ENCODE peak calls at places on chromosomes 11 and 22, in nine cellular contexts. W is colonic mucosa, T is stomach, J is transverse colon, C is HFF-Myc, D is psoas muscle, X is heart right ventricle, Z is K562, K is GM13977. E is an unnamed sample.

GRCh38 chr22:30832407-30832987 is 136.1 kb downstream of the MORC2 start:
- DNase-seq in J (no peak), C (no peak), Z (no peak), X (no peak), K (peak; percentile 1), W (no peak), D (no peak), T (no peak), E (no peak)

GRCh38 chr11:77147668-77148321 is 19.7 kb downstream of the MYO7A start:
- DNase-seq in Z (no peak), D (no peak), J (peak; percentile 46), T (peak; percentile 44), W (peak; percentile 60), K (no peak), C (no peak), X (no peak), E (no peak)

GRCh38 chr22:45844009-45844408 is 133.0 kb downstream of the WNT7B start:
- DNase-seq in K (no peak), X (no peak), T (no peak), Z (no peak), W (no peak), C (no peak), D (no peak), J (no peak), E (no peak)

GRCh38 chr11:91596111-91596510 is 628.5 kb upstream of the FAT3 start:
- DNase-seq in W (no peak), X (no peak), T (no peak), K (no peak), J (no peak), Z (no peak), C (no peak), D (no peak), E (no peak)

GRCh38 chr22:29670615-29671014 is 49.2 kb upstream of the CABP7 start:
- DNase-seq in T (no peak), D (no peak), X (no peak), J (no peak), W (no peak), C (no peak), Z (no peak), K (no peak), E (no peak)

GRCh38 chr22:43521716-43522115 is 109.9 kb downstream of the MPPED1 start:
- DNase-seq in J (no peak), W (no peak), X (no peak), Z (no peak), K (no peak), C (no peak), D (no peak), T (no peak), E (no peak)

GRCh38 chr11:6606471-6607189 is 3.1 kb downstream of the ILK start:
- DNase-seq in C (peak; percentile 96), Z (peak; percentile 94), K (peak; percentile 84), W (peak; percentile 92), T (peak; percentile 84), D (peak; percentile 91), J (peak; percentile 90), X (peak; percentile 90), E (peak; percentile 83)

GRCh38 chr11:132910016-132910760 is 622.1 kb downstream of the OPCML start:
- DNase-seq in K (no peak), C (no peak), W (no peak), Z (no peak), D (no peak), J (no peak), X (no peak), T (no peak), E (no peak)

GRCh38 chr11:115220423-115220822 is 283.8 kb downstream of the CADM1 start:
- DNase-seq in C (no peak), J (no peak), Z (no peak), D (no peak), W (no peak), X (no peak), K (no peak), T (no peak), E (no peak)

GRCh38 chr11:85809191-85809590 is 1.8 kb downstream of the SYTL2 start:
- DNase-seq in X (no peak), C (no peak), W (no peak), Z (peak; percentile 3), T (no peak), J (no peak), K (no peak), D (no peak), E (no peak)

GRCh38 chr11:75174781-75175370 is 24.0 kb downstream of the SLCO2B1 start:
- DNase-seq in C (no peak), J (no peak), X (peak; percentile 46), T (no peak), K (no peak), W (no peak), Z (no peak), D (no peak), E (no peak)

GRCh38 chr22:17444204-17444504 is 74.9 kb downstream of the CECR2 start:
- DNase-seq in W (no peak), X (no peak), J (no peak), T (no peak), C (no peak), K (no peak), Z (no peak), D (no peak), E (no peak)

GRCh38 chr22:24053481-24054226 is 42.5 kb downstream of the CABIN1 start:
- DNase-seq in K (no peak), D (no peak), X (no peak), J (no peak), Z (no peak), W (no peak), C (no peak), T (no peak), E (peak; percentile 41)

GRCh38 chr11:67544591-67545242 is 21.5 kb upstream of the CABP2 start:
- DNase-seq in J (peak; percentile 64), C (no peak), W (peak; percentile 80), X (no peak), K (no peak), Z (no peak), D (no peak), T (no peak), E (no peak)

GRCh38 chr11:95703059-95703458 is 86.5 kb downstream of the FAM76B start:
- DNase-seq in K (no peak), D (no peak), T (no peak), Z (no peak), C (no peak), J (no peak), W (no peak), X (no peak), E (no peak)

GRCh38 chr11:115528217-115528616 is 24.0 kb upstream of the CADM1 start:
- DNase-seq in Z (no peak), J (no peak), C (no peak), W (no peak), K (no peak), D (no peak), T (no peak), X (no peak), E (no peak)

GRCh38 chr11:87437844-87438223 is 400.1 kb downstream of the TMEM135 start:
- DNase-seq in W (no peak), Z (no peak), K (no peak), T (no peak), C (no peak), X (no peak), D (no peak), J (no peak), E (no peak)

GRCh38 chr11:134823970-134824369 is 411.9 kb upstream of the B3GAT1 start:
- DNase-seq in X (no peak), C (no peak), W (no peak), T (no peak), J (no peak), K (no peak), D (no peak), Z (no peak), E (no peak)

DNA sequence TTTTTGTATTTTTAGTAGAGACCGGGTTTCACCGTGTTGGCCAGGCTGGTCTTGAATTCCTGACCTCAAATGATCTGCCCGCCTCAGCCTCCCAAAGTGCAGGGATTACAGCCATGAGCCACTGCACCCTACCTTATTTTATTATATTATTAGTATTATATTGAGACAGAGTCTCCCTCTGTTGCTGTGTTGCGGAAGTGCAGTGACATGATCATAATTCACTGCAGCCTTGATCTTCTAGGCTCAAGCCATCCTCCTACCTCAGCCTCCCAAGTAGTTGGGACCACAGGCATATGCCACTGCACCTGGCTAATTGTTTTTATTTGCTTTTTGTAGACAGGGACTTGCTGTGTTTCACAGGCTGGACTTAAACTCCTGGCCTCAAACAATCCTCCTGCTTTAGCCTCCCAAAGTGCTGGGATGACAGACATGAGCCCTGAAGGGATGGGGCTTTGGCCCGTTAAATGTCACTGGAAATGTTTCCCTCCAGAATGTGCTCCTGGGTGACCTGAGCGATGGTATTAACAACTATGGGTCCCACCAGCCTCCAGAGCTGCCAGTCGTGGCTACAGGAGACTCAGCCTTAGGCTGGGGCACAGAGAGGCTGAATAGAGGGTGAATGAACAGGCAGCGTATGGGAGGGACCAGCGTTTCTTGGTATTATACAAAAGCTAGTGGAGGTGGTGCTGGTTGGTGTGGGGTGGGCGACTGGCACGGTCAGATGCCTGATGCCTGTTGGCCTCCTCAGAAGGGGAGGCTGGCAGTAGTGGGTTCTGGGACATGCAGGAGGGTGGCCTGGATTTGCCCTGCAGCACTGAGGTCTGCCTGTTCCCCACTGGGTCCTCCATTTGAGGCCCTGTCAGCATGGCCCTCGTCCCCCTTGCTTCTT is 7.3 kb downstream of the TANGO2 start:
- DNase-seq in C (no peak), X (no peak), K (no peak), D (no peak), Z (peak; percentile 78), W (no peak), T (no peak), J (no peak), E (no peak)
- TF ChIP-seq CTCF in C (peak; percentile 37), X (no peak), K (peak; percentile 29), D (no peak), Z (peak; percentile 85), W (no peak), T (peak; percentile 9), J (peak; percentile 25), E (peak; percentile 28)

GRCh38 chr11:29120329-29120695 is 896.5 kb downstream of the KCNA4 start:
- DNase-seq in Z (no peak), W (no peak), C (no peak), K (no peak), J (no peak), T (no peak), X (no peak), D (no peak), E (no peak)
- TF ChIP-seq CTCF in Z (no peak), W (no peak), C (no peak), K (no peak), J (no peak), T (no peak), X (no peak), D (no peak), E (no peak)

DNA sequence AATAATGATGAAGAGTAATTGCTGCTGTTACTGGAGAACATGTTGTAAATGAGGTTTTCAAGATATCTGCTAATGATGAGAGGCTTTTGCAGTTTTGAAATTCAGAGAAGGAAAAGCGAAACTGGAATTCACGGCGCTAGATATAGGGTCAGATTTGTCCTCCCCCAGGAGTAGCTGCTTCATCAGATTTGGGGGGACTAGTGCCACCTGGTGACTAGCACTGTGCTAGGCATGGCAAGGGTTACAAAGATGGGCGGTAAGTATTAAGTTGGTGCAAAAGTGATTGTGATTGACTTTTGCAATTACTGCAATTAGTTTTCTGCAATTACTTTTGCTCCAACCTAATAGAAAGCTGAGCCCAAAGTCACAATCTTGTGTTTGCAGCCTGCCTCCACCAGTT is 879.9 kb upstream of the TENM4 start:
- DNase-seq in Z (no peak), X (no peak), K (no peak), W (no peak), J (no peak), C (no peak), D (no peak), T (no peak), E (no peak)
- TF ChIP-seq CTCF in Z (no peak), X (no peak), K (peak; percentile 6), W (no peak), J (no peak), C (peak; percentile 24), D (no peak), T (no peak), E (peak; percentile 59)

GRCh38 chr11:116840224-116840745 is 2.9 kb upstream of the APOA1 start:
- DNase-seq in T (no peak), J (no peak), C (no peak), W (no peak), D (no peak), Z (no peak), K (no peak), X (no peak), E (no peak)
- TF ChIP-seq CTCF in T (no peak), J (no peak), C (peak; percentile 20), W (no peak), D (no peak), Z (peak; percentile 48), K (peak; percentile 20), X (peak; percentile 33), E (peak; percentile 13)